ENCODE peak calls at places on chromosomes 6 and 20, in eight cellular contexts. W, O, F, M, G, U, B and C are unnamed samples.

GRCh38 chr6:26056583-26057350 is 30.5 kb upstream of the HFE start:
- DNase-seq in W (no peak), O (no peak), F (no peak), M (no peak), G (no peak), U (peak; percentile 59), B (no peak), C (peak; percentile 51)

GRCh38 chr6:158849899-158850806 is 31.0 kb upstream of the EZR start:
- DNase-seq in W (peak; percentile 40), O (no peak), F (peak; percentile 96), M (no peak), G (peak; percentile 97), U (no peak), B (no peak), C (no peak)

GRCh38 chr6:162442675-162443074 is 284.9 kb downstream of the PRKN start:
- DNase-seq in W (no peak), O (no peak), F (no peak), M (no peak), G (no peak), U (peak; percentile 58), B (no peak), C (no peak)

GRCh38 chr6:82144852-82145332 is 102.7 kb downstream of the IBTK start:
- DNase-seq in W (no peak), O (no peak), F (peak; percentile 90), M (peak; percentile 25), G (peak; percentile 57), U (no peak), B (no peak), C (peak; percentile 66)

GRCh38 chr6:142927904-142928303 is 17.1 kb downstream of the HIVEP2 start:
- DNase-seq in W (no peak), O (no peak), F (no peak), M (no peak), G (no peak), U (no peak), B (no peak), C (no peak)

GRCh38 chr6:166344240-166344639 is 1.9 kb upstream of the SFT2D1 start:
- DNase-seq in W (no peak), O (no peak), F (peak; percentile 45), M (no peak), G (no peak), U (no peak), B (no peak), C (no peak)

GRCh38 chr6:130417951-130418350 is 52.1 kb downstream of the TMEM200A start:
- DNase-seq in W (no peak), O (no peak), F (peak; percentile 84), M (no peak), G (no peak), U (no peak), B (no peak), C (no peak)

GRCh38 chr20:47663354-47664067 is 121.8 kb downstream of the SULF2 start:
- DNase-seq in W (peak; percentile 59), O (no peak), F (peak; percentile 42), M (peak; percentile 83), G (peak; percentile 51), U (peak; percentile 86), B (peak; percentile 83), C (peak; percentile 87)

GRCh38 chr6:103783344-103783743 is 1076.4 kb downstream of the HACE1 start:
- DNase-seq in W (no peak), O (no peak), F (no peak), M (no peak), G (no peak), U (no peak), B (no peak), C (no peak)

GRCh38 chr6:135499441-135500340 is 2.2 kb upstream of the AHI1 start:
- DNase-seq in W (no peak), O (no peak), F (no peak), M (no peak), G (no peak), U (no peak), B (no peak), C (no peak)
- H3K27ac ChIP-seq in W (no peak overlapping the region), O (no peak overlapping the region), F (no peak overlapping the region), M (peak overlapping the region; percentile 100), G (no peak overlapping the region), U (no peak overlapping the region), B (no peak overlapping the region), C (peak overlapping the region; percentile 99)

GRCh38 chr6:129368970-129369369 is 341.0 kb downstream of the ARHGAP18 start:
- DNase-seq in W (no peak), O (no peak), F (peak; percentile 10), M (no peak), G (no peak), U (no peak), B (no peak), C (no peak)

GRCh38 chr6:129369737-129370136 is 340.2 kb downstream of the ARHGAP18 start:
- DNase-seq in W (no peak), O (no peak), F (no peak), M (no peak), G (no peak), U (no peak), B (no peak), C (no peak)

GRCh38 chr6:129364767-129365166 is 345.2 kb downstream of the ARHGAP18 start:
- DNase-seq in W (no peak), O (no peak), F (no peak), M (no peak), G (no peak), U (no peak), B (no peak), C (no peak)

GRCh38 chr6:129370268-129370916 is 339.6 kb downstream of the ARHGAP18 start:
- DNase-seq in W (no peak), O (no peak), F (peak; percentile 30), M (peak; percentile 22), G (peak; percentile 45), U (peak; percentile 44), B (no peak), C (peak; percentile 33)

GRCh38 chr6:129368076-129368475 is 341.9 kb downstream of the ARHGAP18 start:
- DNase-seq in W (no peak), O (no peak), F (no peak), M (no peak), G (no peak), U (no peak), B (no peak), C (no peak)
- H3K27ac ChIP-seq in W (no peak overlapping the region), O (no peak overlapping the region), F (no peak overlapping the region), M (no peak overlapping the region), G (no peak overlapping the region), U (no peak overlapping the region), B (no peak overlapping the region), C (no peak overlapping the region)

GRCh38 chr6:10531513-10531912 is 10.4 kb downstream of the GCNT2 start:
- DNase-seq in W (no peak), O (no peak), F (no peak), M (no peak), G (no peak), U (no peak), B (no peak), C (no peak)
- H3K27ac ChIP-seq in W (no peak overlapping the region), O (no peak overlapping the region), F (no peak overlapping the region), M (no peak overlapping the region), G (no peak overlapping the region), U (no peak overlapping the region), B (no peak overlapping the region), C (no peak overlapping the region)

DNA sequence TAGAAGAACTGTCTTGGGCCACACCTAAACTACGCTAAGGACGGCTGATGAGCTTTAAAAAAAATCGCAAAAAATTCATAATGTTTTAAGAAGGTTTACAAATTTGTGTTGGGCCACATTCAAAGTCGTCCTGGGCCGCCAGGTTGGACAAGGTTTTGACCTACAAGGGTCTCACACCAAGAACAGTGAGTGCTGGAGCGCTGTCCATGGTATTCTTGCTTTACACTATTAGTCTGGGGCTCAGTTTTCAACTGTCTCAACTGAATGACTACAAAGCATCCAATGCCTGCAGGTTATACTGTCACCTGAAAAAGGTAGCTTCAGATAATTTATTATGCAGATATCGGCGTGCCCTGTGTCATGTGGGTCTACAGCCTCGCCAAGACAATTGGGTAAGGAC is 3.7 kb upstream of the FAXC start:
- DNase-seq in W (no peak), O (no peak), F (no peak), M (no peak), G (no peak), U (no peak), B (no peak), C (no peak)
- H3K27ac ChIP-seq in W (no peak overlapping the region), O (no peak overlapping the region), F (no peak overlapping the region), M (no peak overlapping the region), G (no peak overlapping the region), U (no peak overlapping the region), B (no peak overlapping the region), C (no peak overlapping the region)

DNA sequence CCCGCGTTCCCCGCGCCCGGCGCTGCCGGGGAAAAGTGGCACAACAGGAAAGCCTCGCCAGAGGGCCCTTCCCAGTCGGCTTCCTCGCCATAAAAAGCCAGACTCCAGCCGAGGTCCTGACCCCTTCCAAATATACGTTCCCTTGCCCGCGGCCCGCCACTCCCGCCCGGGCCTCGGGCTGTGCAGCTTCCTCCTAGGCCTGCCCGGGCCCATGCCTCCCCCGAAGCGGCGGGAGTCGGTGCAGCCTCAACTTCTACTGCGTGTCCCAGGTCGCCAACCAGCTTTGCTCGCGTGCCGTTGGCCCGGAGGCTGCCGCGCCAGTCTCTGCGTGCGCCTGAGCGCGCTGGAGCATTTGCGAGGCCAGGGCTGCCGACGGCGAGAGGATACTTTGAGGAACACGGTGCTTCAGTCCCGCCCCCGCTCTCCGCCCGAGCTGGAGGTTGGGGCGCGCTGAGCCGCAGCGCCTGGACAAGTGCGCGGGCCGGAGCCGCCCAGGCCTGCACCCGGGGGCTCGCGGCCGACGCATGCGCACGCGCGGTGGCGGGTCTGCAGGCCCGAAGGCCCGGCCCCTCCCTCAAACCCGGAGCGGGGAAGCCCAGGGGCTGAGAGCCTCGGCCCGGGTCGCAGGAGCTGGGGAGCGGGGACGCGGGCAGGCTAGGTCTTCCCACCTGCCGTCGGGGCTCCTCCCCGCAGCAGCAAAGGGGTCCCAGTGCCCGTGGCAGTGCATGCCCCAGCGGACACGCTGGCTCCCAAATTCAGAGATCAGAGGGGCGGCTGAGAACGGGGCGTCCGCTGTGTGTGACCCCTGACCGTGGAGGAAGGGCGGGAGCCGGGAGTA is 10.2 kb downstream of the FOXC1 start:
- DNase-seq in W (no peak), O (no peak), F (no peak), M (no peak), G (no peak), U (no peak), B (peak; percentile 39), C (no peak)
- H3K27ac ChIP-seq in W (no peak overlapping the region), O (no peak overlapping the region), F (no peak overlapping the region), M (no peak overlapping the region), G (no peak overlapping the region), U (no peak overlapping the region), B (no peak overlapping the region), C (peak overlapping the region; percentile 83)